ENCODE peak calls at places on chromosomes 13 and 19, in nine cellular contexts. P is body of pancreas, H is HepG2, T is stomach, Q is uterus, Y is A549, M is heart left ventricle, X is endothelial cell of umbilical vein, L is ovary. Z is an unnamed sample.

GRCh38 chr13:33275916-33276315 is 9.6 kb downstream of the STARD13 start:
- DNase-seq in L (no peak), P (no peak), H (no peak), Y (no peak), Q (no peak), T (no peak), M (no peak), X (no peak), Z (no peak)

GRCh38 chr13:93730780-93731179 is 504.2 kb downstream of the GPC6 start:
- DNase-seq in T (no peak), X (no peak), Q (no peak), L (no peak), Y (no peak), M (no peak), H (no peak), P (no peak), Z (no peak)

GRCh38 chr13:45385912-45386311 is 32.3 kb downstream of the SLC25A30 start:
- DNase-seq in Y (no peak), M (no peak), P (no peak), X (no peak), L (no peak), Q (no peak), T (no peak), H (peak), Z (no peak)

GRCh38 chr19:38337360-38337653 is 1.7 kb downstream of the CATSPERG start:
- DNase-seq in T (no peak), Y (peak), P (no peak), L (no peak), Q (no peak), M (no peak), H (peak), X (no peak), Z (no peak)

GRCh38 chr13:60351326-60351725 is 45.7 kb upstream of the TDRD3 start:
- DNase-seq in Y (no peak), M (no peak), X (peak), H (no peak), Q (no peak), P (no peak), L (no peak), T (no peak), Z (no peak)

GRCh38 chr13:99357149-99357596 is 50.0 kb upstream of the GPR183 start:
- DNase-seq in H (no peak), Y (no peak), M (no peak), T (no peak), X (peak), L (no peak), P (no peak), Q (no peak), Z (no peak)

GRCh38 chr13:97429681-97430081 is 4.3 kb upstream of the RAP2A start:
- DNase-seq in Q (no peak), L (no peak), X (no peak), M (no peak), Y (no peak), T (no peak), P (no peak), H (no peak), Z (no peak)

GRCh38 chr19:29651622-29652394 is 13.5 kb upstream of the PLEKHF1 start:
- DNase-seq in P (no peak), Q (no peak), L (no peak), M (no peak), Y (no peak), T (no peak), H (no peak), X (no peak), Z (no peak)

GRCh38 chr19:55692681-55693081 is 17.7 kb downstream of the EPN1 start:
- DNase-seq in Q (no peak), T (no peak), X (no peak), Y (no peak), H (no peak), P (no peak), M (peak), L (no peak), Z (no peak)

GRCh38 chr19:1259873-1260748 is 9.0 kb upstream of the CIRBP start:
- DNase-seq in L (no peak), H (no peak), Y (no peak), X (peak), P (no peak), Q (no peak), M (peak), T (no peak), Z (peak)

GRCh38 chr19:19185853-19186728 is 5.9 kb downstream of the BORCS8 start:
- DNase-seq in T (peak), L (no peak), H (peak), P (peak), X (peak), Y (no peak), M (no peak), Q (no peak), Z (no peak)

GRCh38 chr13:75569576-75569975 is 20.0 kb downstream of the UCHL3 start:
- DNase-seq in P (no peak), X (no peak), M (no peak), Q (no peak), Y (no peak), T (no peak), H (no peak), L (no peak), Z (no peak)

GRCh38 chr13:36979361-36980040 is 19.6 kb downstream of the ALG5 start:
- DNase-seq in P (no peak), Y (no peak), L (no peak), Q (no peak), T (no peak), H (no peak), X (no peak), M (no peak), Z (no peak)

GRCh38 chr13:62973804-62974203 is 1558.2 kb upstream of the PCDH20 start:
- DNase-seq in Y (no peak), Q (no peak), P (no peak), M (no peak), H (no peak), L (no peak), X (no peak), T (no peak), Z (peak)

GRCh38 chr13:29065142-29065541 is 245.0 kb downstream of the MTUS2 start:
- DNase-seq in Y (no peak), L (no peak), M (no peak), P (no peak), T (no peak), H (no peak), Q (no peak), X (no peak), Z (no peak)

DNA sequence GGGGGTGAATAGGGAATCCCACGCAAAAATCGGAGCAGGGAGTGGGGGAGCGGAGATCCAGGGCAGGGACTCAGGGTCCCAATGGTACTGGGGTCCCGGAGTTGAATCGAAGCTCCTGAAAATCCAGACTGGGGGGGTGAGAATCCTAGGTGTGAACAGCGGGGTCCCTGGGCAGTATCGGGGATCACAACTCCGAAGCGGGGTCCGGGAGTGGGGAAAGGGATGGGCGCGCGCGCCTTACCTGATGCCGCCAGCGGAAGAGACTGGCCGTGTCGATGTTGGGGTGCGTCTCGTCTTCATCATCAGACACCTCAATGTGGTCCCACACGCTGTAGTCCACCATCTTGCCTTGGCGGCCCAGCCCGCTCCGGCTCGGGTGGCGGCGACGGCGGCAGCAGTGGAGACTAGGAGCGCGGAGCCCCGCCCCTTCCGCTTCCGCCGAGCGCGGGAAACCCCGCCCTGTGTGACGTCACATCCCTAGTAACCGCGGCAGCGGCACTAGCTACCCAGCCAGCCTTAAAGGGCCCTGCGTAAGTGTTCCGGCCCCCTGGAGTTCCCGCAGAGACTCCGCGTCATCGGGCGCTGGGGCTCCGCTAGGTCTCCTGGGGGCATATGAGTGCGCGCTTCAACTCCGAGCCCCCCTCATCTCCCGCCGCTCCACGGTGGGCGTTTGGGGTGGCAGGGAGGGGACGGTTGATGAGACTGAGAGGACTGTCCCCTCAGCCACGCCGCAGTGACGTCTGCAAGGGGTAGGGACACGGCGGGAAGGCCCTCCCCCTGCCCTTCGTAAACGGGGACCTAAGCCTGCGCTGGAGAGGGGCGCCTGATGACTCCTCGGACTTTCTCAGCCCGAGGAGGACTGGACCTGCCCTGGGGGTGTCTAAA is at the start of gene CDC37:
- DNase-seq in M (peak), P (peak), Y (peak), X (peak), L (peak), Q (peak), T (peak), H (peak), Z (peak)
- TF ChIP-seq POLR2A in M (no peak), P (peak), Y (peak), X (peak), L (peak), Q (peak), T (no peak), H (peak), Z (peak)

GRCh38 chr19:44007473-44007872 is 4.7 kb downstream of the ZNF230 start:
- DNase-seq in M (no peak), L (no peak), Y (no peak), H (no peak), X (no peak), Q (no peak), T (no peak), P (no peak), Z (no peak)

GRCh38 chr19:44002212-44002565 is 568 bp upstream of the ZNF230 start:
- DNase-seq in T (no peak), H (no peak), L (no peak), P (no peak), Q (no peak), Y (peak), X (no peak), M (no peak), Z (no peak)

GRCh38 chr19:44005968-44006367 is 3.2 kb downstream of the ZNF230 start:
- DNase-seq in M (no peak), Y (no peak), L (no peak), Q (no peak), X (no peak), H (no peak), P (no peak), T (no peak), Z (no peak)

GRCh38 chr19:44002566-44003460 is at the start of gene ZNF230:
- DNase-seq in X (peak), T (peak), Q (peak), H (peak), Y (peak), M (peak), P (peak), L (peak), Z (peak)

DNA sequence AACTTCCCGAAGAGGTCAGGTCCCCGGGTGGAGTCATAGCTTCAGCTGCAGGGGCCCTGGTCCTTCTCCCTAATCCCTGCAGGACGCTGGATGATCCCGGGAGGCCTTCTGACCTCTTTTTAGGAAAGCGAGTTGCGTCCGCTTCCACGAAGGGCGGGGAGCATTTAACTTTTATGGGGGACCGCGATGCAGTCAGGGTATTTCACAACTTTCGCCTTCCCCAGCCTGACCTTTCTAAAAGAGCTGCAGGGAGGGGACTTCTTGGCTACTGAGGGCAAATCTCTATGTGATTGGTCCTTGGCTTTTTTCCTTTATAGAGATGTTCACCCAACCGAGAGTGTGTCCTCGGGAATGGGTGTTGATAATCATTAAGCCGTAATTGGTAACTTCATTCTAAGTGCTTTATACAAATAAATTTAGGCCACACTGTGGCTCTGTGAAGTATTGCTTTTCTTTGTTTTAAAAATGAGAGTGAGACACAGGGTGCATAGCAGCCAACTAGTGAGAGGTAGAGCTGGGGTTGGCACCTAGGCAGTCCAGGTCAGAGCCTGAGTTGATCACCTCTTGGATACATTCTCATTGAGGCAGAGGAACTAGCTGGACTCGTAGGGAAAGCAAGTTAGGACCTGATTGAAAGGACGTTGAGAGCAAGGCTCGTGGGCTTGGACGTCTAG is 841 bp downstream of the ZNF230 start:
- DNase-seq in M (no peak), L (peak), H (peak), X (peak), Q (no peak), T (no peak), Y (peak), P (no peak), Z (no peak)
- H3K4me3 ChIP-seq in M (peak), L (peak), H (peak), X (peak), Q (peak), T (peak), Y (peak), P (peak), Z (peak)

DNA sequence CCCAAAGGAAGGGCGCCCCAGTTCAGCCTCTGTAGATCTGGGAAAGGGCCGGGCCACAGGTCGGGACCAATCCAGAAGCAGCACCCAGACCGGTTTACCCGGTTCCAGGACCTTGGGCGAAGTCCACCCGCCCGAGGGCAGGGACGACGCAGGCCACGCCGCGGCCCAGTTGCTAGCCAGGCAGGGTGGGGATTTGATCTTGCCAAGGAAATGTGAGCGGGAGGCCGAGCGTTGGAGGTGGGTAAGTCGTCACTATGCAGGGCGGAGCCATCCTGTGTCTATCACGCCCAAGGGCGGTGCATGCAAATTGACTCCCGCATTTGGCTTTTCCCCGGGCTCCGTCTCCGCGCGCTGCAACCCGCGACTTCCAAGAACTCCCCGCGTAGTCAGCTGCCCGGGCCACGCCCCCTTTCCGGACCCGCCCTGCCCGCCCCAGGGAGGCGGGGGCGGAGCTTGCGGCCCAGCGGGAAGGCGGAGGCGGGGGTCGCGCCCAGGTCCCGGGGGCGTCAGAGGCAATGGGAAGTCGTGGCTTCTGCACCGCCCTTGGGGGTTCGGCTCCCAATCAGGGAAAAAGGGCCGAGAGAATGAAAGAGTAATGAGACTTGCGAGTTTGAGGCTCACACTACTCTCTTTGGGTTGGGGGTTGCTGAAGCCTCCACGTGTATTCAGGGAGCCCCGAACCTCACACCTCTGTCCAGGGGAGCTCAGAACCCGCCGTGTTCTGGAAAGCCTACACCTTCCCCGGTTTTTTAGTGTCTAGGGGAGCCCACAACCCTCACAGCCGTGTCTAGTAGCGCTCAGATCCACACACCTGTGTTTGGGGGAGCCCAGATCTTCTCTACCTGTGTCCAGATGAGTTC is 12.8 kb downstream of the IER2 start:
- DNase-seq in Y (no peak), T (peak), Q (peak), M (peak), P (peak), L (peak), X (peak), H (peak), Z (peak)
- TF ChIP-seq POLR2A in Y (peak), T (peak), Q (peak), M (no peak), P (no peak), L (peak), X (peak), H (peak), Z (no peak)

DNA sequence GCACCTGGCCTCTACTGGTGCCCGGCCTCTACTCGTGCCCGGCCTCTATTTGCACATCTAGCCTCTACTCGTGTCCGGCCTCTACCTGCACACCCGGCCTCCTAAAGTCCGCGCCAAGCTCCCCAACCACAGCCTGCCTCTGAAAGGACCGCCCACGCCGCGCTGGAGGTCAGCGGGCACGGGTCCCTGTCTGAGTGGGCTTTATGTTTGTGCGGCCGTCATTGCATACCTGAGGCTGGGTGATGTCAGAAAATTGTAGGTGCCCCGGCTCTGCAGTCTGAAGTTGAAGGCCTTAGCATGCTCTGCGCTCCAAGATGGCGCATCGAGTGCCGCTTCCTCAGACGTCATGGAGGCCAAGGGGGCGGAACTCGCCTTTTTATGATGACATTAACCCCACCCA is 1.1 kb downstream of the ZNF135 start:
- DNase-seq in H (no peak), Y (no peak), M (no peak), P (no peak), T (no peak), Q (no peak), L (no peak), X (no peak), Z (no peak)
- H3K4me3 ChIP-seq in H (no peak), Y (no peak), M (peak), P (no peak), T (peak), Q (peak), L (peak), X (no peak), Z (no peak)